ENCODE peak calls at places on chromosomes 12 and 14, in six cellular contexts. One of them, this sample, is unnamed.

GRCh38 chr12:22538336-22538735 is 6.0 kb downstream of the C2CD5 start:
- DNase-seq in left ventricle myocardium inferior: no peak
- DNase-seq in activated CD4-positive, alpha-beta T cell treated with anti-CD3 and anti-CD28 coated beads, Interleukin-2, amount 50 U/mL, for 4 hours: no peak
- DNase-seq in AG04449: no peak
- DNase-seq in COR-L47: no peak
- DNase-seq in T-helper 2 cell: no peak
- DNase-seq in this sample: no peak

GRCh38 chr14:52241102-52241793 is 26.2 kb upstream of the PTGDR start:
- DNase-seq in COR-L47: no peak
- DNase-seq in activated CD4-positive, alpha-beta T cell treated with anti-CD3 and anti-CD28 coated beads, Interleukin-2, amount 50 U/mL, for 4 hours: no peak
- DNase-seq in T-helper 2 cell: no peak
- DNase-seq in AG04449: peak; percentile 65
- DNase-seq in left ventricle myocardium inferior: no peak
- DNase-seq in this sample: no peak

GRCh38 chr14:103705158-103705523 is 10.1 kb downstream of the XRCC3 start:
- DNase-seq in AG04449: no peak
- DNase-seq in COR-L47: no peak
- DNase-seq in T-helper 2 cell: no peak
- DNase-seq in left ventricle myocardium inferior: peak; percentile 62
- DNase-seq in activated CD4-positive, alpha-beta T cell treated with anti-CD3 and anti-CD28 coated beads, Interleukin-2, amount 50 U/mL, for 4 hours: no peak
- DNase-seq in this sample: no peak

GRCh38 chr14:101503431-101504095 is 57.7 kb upstream of the DIO3 start:
- DNase-seq in T-helper 2 cell: no peak
- DNase-seq in activated CD4-positive, alpha-beta T cell treated with anti-CD3 and anti-CD28 coated beads, Interleukin-2, amount 50 U/mL, for 4 hours: no peak
- DNase-seq in COR-L47: no peak
- DNase-seq in AG04449: no peak
- DNase-seq in left ventricle myocardium inferior: no peak
- DNase-seq in this sample: no peak

GRCh38 chr12:108187831-108188230 is 58.7 kb downstream of the WSCD2 start:
- DNase-seq in activated CD4-positive, alpha-beta T cell treated with anti-CD3 and anti-CD28 coated beads, Interleukin-2, amount 50 U/mL, for 4 hours: no peak
- DNase-seq in T-helper 2 cell: no peak
- DNase-seq in left ventricle myocardium inferior: no peak
- DNase-seq in COR-L47: no peak
- DNase-seq in AG04449: no peak
- DNase-seq in this sample: no peak

GRCh38 chr12:11684811-11685210 is 35.3 kb downstream of the ETV6 start:
- DNase-seq in activated CD4-positive, alpha-beta T cell treated with anti-CD3 and anti-CD28 coated beads, Interleukin-2, amount 50 U/mL, for 4 hours: no peak
- DNase-seq in AG04449: no peak
- DNase-seq in T-helper 2 cell: no peak
- DNase-seq in COR-L47: no peak
- DNase-seq in left ventricle myocardium inferior: no peak
- DNase-seq in this sample: no peak

GRCh38 chr14:99699071-99699760 is 15.1 kb downstream of the CYP46A1 start:
- DNase-seq in AG04449: no peak
- DNase-seq in left ventricle myocardium inferior: no peak
- DNase-seq in activated CD4-positive, alpha-beta T cell treated with anti-CD3 and anti-CD28 coated beads, Interleukin-2, amount 50 U/mL, for 4 hours: no peak
- DNase-seq in COR-L47: no peak
- DNase-seq in T-helper 2 cell: no peak
- DNase-seq in this sample: no peak

GRCh38 chr12:32230607-32230982 is 123.9 kb downstream of the BICD1 start:
- DNase-seq in activated CD4-positive, alpha-beta T cell treated with anti-CD3 and anti-CD28 coated beads, Interleukin-2, amount 50 U/mL, for 4 hours: no peak
- DNase-seq in T-helper 2 cell: no peak
- DNase-seq in COR-L47: no peak
- DNase-seq in left ventricle myocardium inferior: no peak
- DNase-seq in AG04449: no peak
- DNase-seq in this sample: no peak

GRCh38 chr12:108430245-108430644 is 84.8 kb upstream of the FICD start:
- DNase-seq in COR-L47: peak; percentile 26
- DNase-seq in activated CD4-positive, alpha-beta T cell treated with anti-CD3 and anti-CD28 coated beads, Interleukin-2, amount 50 U/mL, for 4 hours: no peak
- DNase-seq in left ventricle myocardium inferior: no peak
- DNase-seq in T-helper 2 cell: no peak
- DNase-seq in AG04449: no peak
- DNase-seq in this sample: no peak

GRCh38 chr12:23555180-23555784 is 394.2 kb downstream of the SOX5 start:
- DNase-seq in AG04449: no peak
- DNase-seq in activated CD4-positive, alpha-beta T cell treated with anti-CD3 and anti-CD28 coated beads, Interleukin-2, amount 50 U/mL, for 4 hours: no peak
- DNase-seq in left ventricle myocardium inferior: no peak
- DNase-seq in T-helper 2 cell: no peak
- DNase-seq in COR-L47: no peak
- DNase-seq in this sample: no peak

GRCh38 chr14:55921516-55921915 is 196.7 kb upstream of the PELI2 start:
- DNase-seq in T-helper 2 cell: no peak
- DNase-seq in activated CD4-positive, alpha-beta T cell treated with anti-CD3 and anti-CD28 coated beads, Interleukin-2, amount 50 U/mL, for 4 hours: no peak
- DNase-seq in AG04449: no peak
- DNase-seq in left ventricle myocardium inferior: no peak
- DNase-seq in COR-L47: peak; percentile 28
- DNase-seq in this sample: no peak

GRCh38 chr12:28340261-28340660 is 150.0 kb downstream of the CCDC91 start:
- DNase-seq in COR-L47: no peak
- DNase-seq in AG04449: no peak
- DNase-seq in T-helper 2 cell: no peak
- DNase-seq in left ventricle myocardium inferior: no peak
- DNase-seq in activated CD4-positive, alpha-beta T cell treated with anti-CD3 and anti-CD28 coated beads, Interleukin-2, amount 50 U/mL, for 4 hours: no peak
- DNase-seq in this sample: no peak